ENCODE peak calls at places on chromosome 12, in four cellular contexts. One of them, this sample, is unnamed.
A peak's percentile ranks its signal among the peaks of the same experiment; 100 is the strongest.

GRCh38 chr12:70598467-70599194 is 38.6 kb downstream of the PTPRB start:
- DNase-seq in gastrocnemius medialis: no peak
- DNase-seq in colonic mucosa: peak; percentile 24
- DNase-seq in psoas muscle: no peak
- DNase-seq in this sample: no peak

GRCh38 chr12:79886917-79887519 is 47.9 kb downstream of the PPP1R12A start:
- DNase-seq in psoas muscle: no peak
- DNase-seq in colonic mucosa: no peak
- DNase-seq in gastrocnemius medialis: no peak
- DNase-seq in this sample: no peak

GRCh38 chr12:468671-469389 is 9.1 kb downstream of the B4GALNT3 start:
- DNase-seq in psoas muscle: no peak
- DNase-seq in gastrocnemius medialis: no peak
- DNase-seq in colonic mucosa: peak; percentile 61
- DNase-seq in this sample: no peak

GRCh38 chr12:32390572-32391219 is 8.7 kb upstream of the FGD4 start:
- DNase-seq in psoas muscle: no peak
- DNase-seq in colonic mucosa: peak; percentile 52
- DNase-seq in gastrocnemius medialis: no peak
- DNase-seq in this sample: no peak

GRCh38 chr12:60174914-60175313 is 579.1 kb downstream of the SLC16A7 start:
- DNase-seq in colonic mucosa: no peak
- DNase-seq in psoas muscle: no peak
- DNase-seq in gastrocnemius medialis: no peak
- DNase-seq in this sample: no peak

GRCh38 chr12:95633671-95634465 is 82.6 kb upstream of the USP44 start:
- DNase-seq in gastrocnemius medialis: no peak
- DNase-seq in psoas muscle: no peak
- DNase-seq in colonic mucosa: peak; percentile 37
- DNase-seq in this sample: no peak

GRCh38 chr12:6211421-6211869 is 11.2 kb downstream of the CD9 start:
- DNase-seq in psoas muscle: no peak
- DNase-seq in colonic mucosa: no peak
- DNase-seq in gastrocnemius medialis: no peak
- DNase-seq in this sample: no peak

GRCh38 chr12:6778212-6778570 is 5.9 kb downstream of the LAG3 start:
- DNase-seq in gastrocnemius medialis: no peak
- DNase-seq in colonic mucosa: peak; percentile 38
- DNase-seq in psoas muscle: peak; percentile 67
- DNase-seq in this sample: no peak

GRCh38 chr12:113439606-113440030 is 17.4 kb downstream of the SDSL start:
- DNase-seq in psoas muscle: no peak
- DNase-seq in gastrocnemius medialis: no peak
- DNase-seq in colonic mucosa: no peak
- DNase-seq in this sample: no peak

GRCh38 chr12:4107436-4107878 is 166.1 kb upstream of the CCND2 start:
- DNase-seq in colonic mucosa: peak; percentile 70
- DNase-seq in gastrocnemius medialis: no peak
- DNase-seq in psoas muscle: no peak
- DNase-seq in this sample: peak; percentile 26

GRCh38 chr12:74515849-74516248 is 21.8 kb upstream of the ATXN7L3B start:
- DNase-seq in gastrocnemius medialis: no peak
- DNase-seq in colonic mucosa: no peak
- DNase-seq in psoas muscle: no peak
- DNase-seq in this sample: no peak

GRCh38 chr12:57631566-57632368 is 1.2 kb downstream of the B4GALNT1 start:
- DNase-seq in gastrocnemius medialis: no peak
- DNase-seq in psoas muscle: peak; percentile 49
- DNase-seq in colonic mucosa: no peak
- DNase-seq in this sample: no peak

GRCh38 chr12:7503686-7504085 is at the start of gene CD163:
- DNase-seq in gastrocnemius medialis: no peak
- DNase-seq in psoas muscle: no peak
- DNase-seq in colonic mucosa: no peak
- DNase-seq in this sample: no peak

GRCh38 chr12:79260923-79261322 is 396.3 kb downstream of the SYT1 start:
- DNase-seq in colonic mucosa: no peak
- DNase-seq in gastrocnemius medialis: no peak
- DNase-seq in psoas muscle: no peak
- DNase-seq in this sample: no peak

GRCh38 chr12:112823582-112824149 is 32.1 kb downstream of the RPH3A start:
- DNase-seq in psoas muscle: no peak
- DNase-seq in gastrocnemius medialis: no peak
- DNase-seq in colonic mucosa: no peak
- DNase-seq in this sample: no peak

GRCh38 chr12:34390846-34391700 is 368.8 kb downstream of the ALG10 start:
- DNase-seq in psoas muscle: peak; percentile 49
- DNase-seq in colonic mucosa: no peak
- DNase-seq in gastrocnemius medialis: no peak
- DNase-seq in this sample: no peak

GRCh38 chr12:34393821-34394150 is 371.5 kb downstream of the ALG10 start:
- DNase-seq in colonic mucosa: peak; percentile 6
- DNase-seq in gastrocnemius medialis: no peak
- DNase-seq in psoas muscle: peak; percentile 37
- DNase-seq in this sample: no peak

GRCh38 chr12:34391771-34392581 is 369.7 kb downstream of the ALG10 start:
- DNase-seq in psoas muscle: peak; percentile 12
- DNase-seq in colonic mucosa: no peak
- DNase-seq in gastrocnemius medialis: no peak
- DNase-seq in this sample: no peak

GRCh38 chr12:34393086-34393820 is 371.0 kb downstream of the ALG10 start:
- DNase-seq in psoas muscle: peak; percentile 39
- DNase-seq in colonic mucosa: no peak
- DNase-seq in gastrocnemius medialis: no peak
- DNase-seq in this sample: no peak

GRCh38 chr12:34392741-34393085 is 370.4 kb downstream of the ALG10 start:
- DNase-seq in gastrocnemius medialis: peak; percentile 1
- DNase-seq in colonic mucosa: no peak
- DNase-seq in psoas muscle: no peak
- DNase-seq in this sample: no peak
- H3K9me3 ChIP-seq in gastrocnemius medialis: no peaks in the 10 kb centered on the region
- H3K9me3 ChIP-seq in colonic mucosa: no peaks in the 10 kb centered on the region
- H3K9me3 ChIP-seq in psoas muscle: no peaks in the 10 kb centered on the region
- H3K9me3 ChIP-seq in this sample: no peaks in the 10 kb centered on the region

DNA sequence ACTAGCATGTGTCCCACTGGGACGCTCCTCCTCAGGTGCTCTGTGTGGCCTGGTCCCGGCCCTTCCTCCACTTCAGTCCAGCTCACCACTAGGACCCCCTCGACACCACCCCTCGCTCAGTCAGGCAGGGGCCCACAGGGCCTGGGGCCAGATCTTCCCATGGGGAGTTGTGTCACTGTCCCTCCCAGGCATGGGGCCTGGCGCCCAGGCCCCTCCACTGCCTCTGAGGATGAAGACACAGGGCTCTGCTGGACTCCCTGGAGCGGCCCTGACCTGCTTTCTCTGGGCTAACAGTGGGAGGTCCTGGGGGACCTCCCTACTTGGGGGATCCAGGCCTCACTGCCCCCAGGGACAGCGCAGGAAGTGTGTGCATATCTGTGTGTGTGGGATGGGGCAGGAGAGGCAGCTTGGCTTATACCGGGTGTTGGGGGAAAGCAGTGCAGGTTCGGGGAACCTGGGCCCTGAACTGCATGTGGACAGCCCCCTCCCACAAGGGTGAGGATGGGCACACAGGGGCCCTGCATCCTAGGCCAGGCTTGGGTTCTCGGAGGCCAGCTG is 43.8 kb downstream of the KRT80 start:
- DNase-seq in gastrocnemius medialis: no peak
- DNase-seq in colonic mucosa: no peak
- DNase-seq in psoas muscle: no peak
- DNase-seq in this sample: no peak
- H3K27ac ChIP-seq in gastrocnemius medialis: peak overlapping the region; percentile 80
- H3K27ac ChIP-seq in colonic mucosa: peak overlapping the region; percentile 97
- H3K27ac ChIP-seq in psoas muscle: peak overlapping the region; percentile 72
- H3K27ac ChIP-seq in this sample: peak overlapping the region; percentile 79

DNA sequence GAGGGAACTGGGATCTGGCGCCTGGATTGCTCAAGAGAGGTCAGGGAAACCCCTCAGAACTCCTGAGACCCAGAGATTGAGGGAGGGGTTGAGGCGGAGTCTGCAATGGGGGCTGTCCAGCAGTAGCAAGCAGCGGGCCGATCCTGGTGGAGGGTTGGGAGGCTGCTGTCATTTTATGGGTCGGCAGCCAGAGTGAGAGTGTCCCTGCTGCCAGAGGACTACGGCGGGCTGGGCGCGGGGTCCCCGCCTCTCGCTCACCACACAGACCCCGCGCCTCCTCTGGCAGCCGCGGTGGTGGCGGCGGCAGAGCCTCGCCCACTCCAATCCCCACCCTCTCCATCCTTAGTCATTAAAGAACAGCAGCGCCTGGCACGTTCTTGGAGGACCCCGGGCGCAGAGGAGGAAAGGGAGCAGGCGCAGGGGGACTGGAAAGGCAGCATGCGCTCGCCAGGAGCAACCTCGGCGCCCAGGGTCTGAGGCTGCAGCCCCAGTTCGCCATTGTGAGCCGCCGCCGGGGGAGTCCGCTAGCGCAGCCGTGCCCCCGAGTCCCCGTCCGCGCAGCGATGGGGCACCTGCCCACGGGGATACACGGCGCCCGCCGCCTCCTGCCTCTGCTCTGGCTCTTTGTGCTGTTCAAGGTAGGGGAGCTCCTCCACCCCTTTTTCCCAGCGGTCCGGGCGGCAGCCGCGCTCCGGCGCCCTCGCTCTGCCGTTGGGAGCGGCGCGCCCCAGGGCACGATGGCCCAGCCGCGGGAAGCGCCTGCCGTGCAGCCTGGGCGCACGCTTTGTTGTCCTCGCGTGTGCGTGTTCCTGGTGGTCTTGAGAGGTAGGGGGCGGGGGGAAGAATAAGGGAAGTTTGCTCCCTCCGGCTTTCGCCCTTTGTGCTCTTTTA is at the start of gene PTPRO:
- DNase-seq in gastrocnemius medialis: no peak
- DNase-seq in colonic mucosa: no peak
- DNase-seq in psoas muscle: peak; percentile 54
- DNase-seq in this sample: peak; percentile 17
- TF ChIP-seq CTCF in gastrocnemius medialis: no peak
- TF ChIP-seq CTCF in colonic mucosa: no peak
- TF ChIP-seq CTCF in psoas muscle: no peak
- TF ChIP-seq CTCF in this sample: no peak

DNA sequence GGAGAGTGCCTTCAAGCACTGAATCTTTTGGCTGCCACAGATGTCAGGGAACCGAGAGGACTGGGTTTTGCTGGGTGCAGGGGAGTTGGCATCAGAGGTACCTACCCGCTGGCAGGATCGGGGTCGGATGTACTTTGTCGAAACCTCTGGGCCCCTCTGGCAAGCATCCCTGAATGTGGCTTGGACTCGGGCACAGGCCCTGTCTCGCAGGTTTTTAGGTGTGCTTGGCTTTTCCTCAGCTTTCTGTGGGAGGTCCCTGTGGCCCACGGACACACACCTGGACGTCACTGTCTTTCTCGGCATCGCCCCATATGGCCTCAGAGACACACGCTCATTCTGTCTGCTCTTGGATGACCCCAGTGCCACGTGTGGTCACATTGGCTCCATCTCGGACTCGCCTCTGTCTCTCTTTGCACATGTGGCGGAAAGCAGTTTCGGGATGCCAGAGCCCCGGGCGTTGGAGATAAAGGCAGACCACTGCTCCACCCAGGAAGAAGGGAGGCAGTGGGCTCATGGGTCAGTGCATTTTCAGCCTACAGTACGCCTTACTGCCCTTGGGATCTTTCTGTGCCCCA is 769.6 kb upstream of the ALG10B start:
- DNase-seq in gastrocnemius medialis: no peak
- DNase-seq in colonic mucosa: no peak
- DNase-seq in psoas muscle: no peak
- DNase-seq in this sample: no peak
- H3K9me3 ChIP-seq in gastrocnemius medialis: no peaks in the 10 kb centered on the region
- H3K9me3 ChIP-seq in colonic mucosa: no peaks in the 10 kb centered on the region
- H3K9me3 ChIP-seq in psoas muscle: no peaks in the 10 kb centered on the region
- H3K9me3 ChIP-seq in this sample: no peaks in the 10 kb centered on the region

DNA sequence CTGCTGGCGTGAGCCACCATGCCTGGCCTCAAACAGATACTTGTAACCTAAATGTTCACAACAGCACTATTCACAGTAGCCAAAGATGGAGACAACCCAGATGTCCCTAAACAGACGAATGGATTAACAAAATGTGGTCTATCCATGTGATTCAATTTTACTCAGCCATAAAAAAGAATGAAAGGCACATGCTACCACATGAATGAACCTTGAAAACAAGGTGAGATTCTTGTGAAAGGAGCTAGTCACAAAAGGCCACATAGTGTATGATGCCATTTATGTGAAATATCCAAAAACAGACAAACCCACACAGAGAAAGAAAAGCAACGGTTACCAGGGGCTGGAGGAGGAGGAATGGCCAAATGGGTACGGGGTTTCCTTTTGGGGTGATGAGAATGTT is 19.6 kb upstream of the P2RX7 start:
- DNase-seq in gastrocnemius medialis: no peak
- DNase-seq in psoas muscle: no peak
- DNase-seq in colonic mucosa: no peak
- DNase-seq in this sample: no peak
- H3K27ac ChIP-seq in gastrocnemius medialis: no peak overlapping the region
- H3K27ac ChIP-seq in psoas muscle: no peak overlapping the region
- H3K27ac ChIP-seq in colonic mucosa: no peak overlapping the region
- H3K27ac ChIP-seq in this sample: no peak overlapping the region

GRCh38 chr12:49097381-49097780 is 2.8 kb upstream of the DHH start:
- DNase-seq in psoas muscle: no peak
- DNase-seq in colonic mucosa: no peak
- DNase-seq in gastrocnemius medialis: no peak
- DNase-seq in this sample: no peak
- TF ChIP-seq CTCF in psoas muscle: no peak
- TF ChIP-seq CTCF in colonic mucosa: no peak
- TF ChIP-seq CTCF in gastrocnemius medialis: no peak
- TF ChIP-seq CTCF in this sample: no peak

DNA sequence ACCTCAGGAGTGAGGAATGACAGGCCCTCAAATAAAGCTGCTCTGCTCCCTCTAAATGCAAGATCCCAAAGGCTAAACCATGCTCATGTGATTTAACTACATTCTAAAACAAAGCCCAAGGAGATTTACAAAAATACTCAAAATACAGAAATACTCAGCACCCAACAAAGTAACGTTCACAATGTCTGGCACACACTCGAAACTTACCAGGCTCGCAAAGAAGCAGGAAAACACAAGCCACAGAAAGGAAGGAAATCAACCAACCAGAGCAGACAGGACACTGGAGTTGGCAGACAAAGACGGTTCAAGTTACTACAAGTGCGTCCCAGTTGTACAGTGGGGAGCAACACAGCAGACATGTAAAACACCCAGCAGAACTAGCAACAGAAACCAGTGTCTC is 33.4 kb downstream of the STX2 start:
- DNase-seq in gastrocnemius medialis: no peak
- DNase-seq in colonic mucosa: no peak
- DNase-seq in psoas muscle: no peak
- DNase-seq in this sample: no peak
- H3K9me3 ChIP-seq in gastrocnemius medialis: no peaks in the 10 kb centered on the region
- H3K9me3 ChIP-seq in colonic mucosa: no peaks in the 10 kb centered on the region
- H3K9me3 ChIP-seq in psoas muscle: no peaks in the 10 kb centered on the region
- H3K9me3 ChIP-seq in this sample: no peaks in the 10 kb centered on the region

GRCh38 chr12:122961551-122962329 is 4.5 kb downstream of the ABCB9 start:
- DNase-seq in psoas muscle: no peak
- DNase-seq in colonic mucosa: peak; percentile 83
- DNase-seq in gastrocnemius medialis: no peak
- DNase-seq in this sample: no peak
- H3K27ac ChIP-seq in psoas muscle: no peak overlapping the region
- H3K27ac ChIP-seq in colonic mucosa: peak overlapping the region; percentile 74
- H3K27ac ChIP-seq in gastrocnemius medialis: no peak overlapping the region
- H3K27ac ChIP-seq in this sample: no peak overlapping the region